ENCODE peak calls at places on chromosomes 5 and 9, in six cellular contexts. A is non-pigmented ciliary epithelial cell; G is stromal cell of bone marrow; S is activated T-helper 1 cell treated with anti-CD3 and anti-CD28 coated beads, Interleukin-12 subunit alpha, Interleukin-12 subunit beta, Interleukin-2, Interleukin-4 antibody, amounts not matched to agents 30 ng/mL and 10 ng/mL and 1 ng/mL, durations not matched to agents 14 hours and 24 hours and 36 hours; K is RWPE1; X is dorsolateral prefrontal cortex. V is an unnamed sample.

GRCh38 chr5:78622302-78622971 is 26.1 kb downstream of the LHFPL2 start:
- DNase-seq in A (no peak), G (no peak), S (no peak), K (no peak), X (no peak), V (no peak)

GRCh38 chr9:126723807-126724172 is 81.0 kb upstream of the ZBTB43 start:
- DNase-seq in A (no peak), G (no peak), S (no peak), K (no peak), X (no peak), V (peak)

GRCh38 chr5:31774779-31775178 is 135.8 kb downstream of the PDZD2 start:
- DNase-seq in A (no peak), G (no peak), S (no peak), K (no peak), X (no peak), V (no peak)

GRCh38 chr5:123033157-123033671 is 3.3 kb downstream of the PPIC start:
- DNase-seq in A (no peak), G (no peak), S (no peak), K (peak), X (no peak), V (no peak)

GRCh38 chr5:82593481-82593880 is 315.3 kb upstream of the RPS23 start:
- DNase-seq in A (peak), G (peak), S (no peak), K (no peak), X (no peak), V (no peak)

GRCh38 chr5:78483809-78484521 is 123.5 kb downstream of the SCAMP1 start:
- DNase-seq in A (peak), G (no peak), S (no peak), K (no peak), X (no peak), V (no peak)

GRCh38 chr9:105339849-105340248 is 95.4 kb downstream of the SLC44A1 start:
- DNase-seq in A (no peak), G (no peak), S (no peak), K (no peak), X (no peak), V (no peak)

GRCh38 chr5:168152660-168153059 is 138.8 kb upstream of the WWC1 start:
- DNase-seq in A (no peak), G (no peak), S (no peak), K (no peak), X (no peak), V (no peak)

GRCh38 chr5:139742173-139742903 is 53.3 kb upstream of the PSD2 start:
- DNase-seq in A (no peak), G (no peak), S (no peak), K (no peak), X (no peak), V (no peak)

GRCh38 chr5:138213161-138214029 is at the start of gene CDC23:
- DNase-seq in A (peak), G (peak), S (peak), K (peak), X (peak), V (peak)

GRCh38 chr5:165360366-165361142 is 1855.1 kb downstream of the MAT2B start:
- DNase-seq in A (no peak), G (no peak), S (no peak), K (no peak), X (no peak), V (no peak)

GRCh38 chr5:139808481-139809330 is 13.1 kb downstream of the PSD2 start:
- DNase-seq in A (no peak), G (no peak), S (peak), K (peak), X (no peak), V (no peak)

GRCh38 chr5:162209005-162209605 is 141.5 kb downstream of the GABRG2 start:
- DNase-seq in A (no peak), G (no peak), S (no peak), K (peak), X (no peak), V (peak)

GRCh38 chr5:42064821-42065220 is 139.7 kb downstream of the FBXO4 start:
- DNase-seq in A (no peak), G (no peak), S (no peak), K (peak), X (no peak), V (no peak)

GRCh38 chr5:14450055-14450524 is 131.5 kb upstream of the OTULINL start:
- DNase-seq in A (peak), G (peak), S (no peak), K (no peak), X (no peak), V (no peak)

GRCh38 chr9:93665566-93666278 is 89.3 kb downstream of the PHF2 start:
- DNase-seq in A (no peak), G (no peak), S (no peak), K (no peak), X (peak), V (no peak)

GRCh38 chr5:131979816-131980215 is 31.6 kb downstream of the ACSL6 start:
- DNase-seq in A (no peak), G (no peak), S (no peak), K (no peak), X (no peak), V (no peak)

GRCh38 chr5:1003296-1003937 is 5.2 kb upstream of the NKD2 start:
- DNase-seq in A (peak), G (no peak), S (no peak), K (peak), X (peak), V (no peak)

GRCh38 chr5:83767409-83767992 is 46.8 kb upstream of the HAPLN1 start:
- DNase-seq in A (no peak), G (no peak), S (no peak), K (no peak), X (no peak), V (no peak)

GRCh38 chr9:19162956-19163355 is 35.7 kb upstream of the PLIN2 start:
- DNase-seq in A (no peak), G (no peak), S (no peak), K (no peak), X (no peak), V (no peak)

GRCh38 chr5:125065736-125066135 is 319.3 kb upstream of the ZNF608 start:
- DNase-seq in A (no peak), G (no peak), S (no peak), K (no peak), X (no peak), V (no peak)

GRCh38 chr9:69820955-69821788 is 555 bp downstream of the CFAP95 start:
- DNase-seq in A (no peak), G (no peak), S (no peak), K (no peak), X (no peak), V (no peak)

GRCh38 chr5:91101777-91102379 is 281.2 kb downstream of the ARRDC3 start:
- DNase-seq in A (peak), G (peak), S (peak), K (peak), X (no peak), V (peak)

GRCh38 chr9:36632892-36633291 is 60.2 kb downstream of the MELK start:
- DNase-seq in A (peak), G (peak), S (no peak), K (peak), X (no peak), V (peak)

GRCh38 chr9:123716339-123716738 is 213.6 kb downstream of the DENND1A start:
- DNase-seq in A (no peak), G (no peak), S (no peak), K (no peak), X (no peak), V (no peak)

GRCh38 chr9:109477269-109478203 is 20.6 kb downstream of the PTPN3 start:
- DNase-seq in A (no peak), G (no peak), S (no peak), K (peak), X (no peak), V (no peak)

GRCh38 chr9:87876708-87877107 is 6.0 kb upstream of the SPATA31E1 start:
- DNase-seq in A (no peak), G (no peak), S (no peak), K (no peak), X (no peak), V (no peak)

GRCh38 chr9:106443520-106443919 is 419.4 kb upstream of the ZNF462 start:
- DNase-seq in A (no peak), G (no peak), S (no peak), K (no peak), X (no peak), V (no peak)

GRCh38 chr5:1244255-1244654 is 19.1 kb downstream of the SLC6A18 start:
- DNase-seq in A (no peak), G (no peak), S (no peak), K (no peak), X (no peak), V (no peak)

GRCh38 chr5:81829242-81829641 is 78.3 kb upstream of the SSBP2 start:
- DNase-seq in A (no peak), G (no peak), S (no peak), K (no peak), X (no peak), V (no peak)

GRCh38 chr9:134944351-134944802 is 26.7 kb upstream of the FCN1 start:
- DNase-seq in A (no peak), G (no peak), S (no peak), K (peak), X (no peak), V (no peak)

GRCh38 chr9:8679405-8679951 is 879.9 kb upstream of the DMAC1 start:
- DNase-seq in A (no peak), G (peak), S (no peak), K (no peak), X (no peak), V (no peak)

GRCh38 chr9:108125541-108125940 is 636.0 kb upstream of the KLF4 start:
- DNase-seq in A (no peak), G (no peak), S (no peak), K (no peak), X (no peak), V (no peak)

GRCh38 chr9:2469681-2470141 is 151.9 kb upstream of the VLDLR start:
- DNase-seq in A (no peak), G (no peak), S (no peak), K (peak), X (no peak), V (no peak)

GRCh38 chr9:744790-745456 is 96.6 kb upstream of the DMRT1 start:
- DNase-seq in A (no peak), G (no peak), S (no peak), K (no peak), X (no peak), V (peak)

GRCh38 chr9:86637515-86637914 is 283.3 kb upstream of the TUT7 start:
- DNase-seq in A (peak), G (no peak), S (no peak), K (peak), X (no peak), V (no peak)

GRCh38 chr5:37840036-37840909 is at the start of gene GDNF:
- DNase-seq in A (no peak), G (peak), S (no peak), K (no peak), X (peak), V (peak)

V was measured in anterior cingulate cortex.